ENCODE peak calls at places on chromosomes 3 and 15, in six cellular contexts. One of them, this sample, is unnamed.

GRCh38 chr3:126485956-126486884 is 10.5 kb upstream of the ZXDC start:
- DNase-seq in Peyer's patch: no peak
- DNase-seq in astrocyte of the spinal cord: no peak
- DNase-seq in GM20000: no peak
- DNase-seq in neural crest cell: no peak
- DNase-seq in naive thymus-derived CD8-positive, alpha-beta T cell: no peak
- DNase-seq in this sample: no peak

GRCh38 chr15:52011711-52012144 is 7.3 kb upstream of the MAPK6 start:
- DNase-seq in Peyer's patch: no peak
- DNase-seq in astrocyte of the spinal cord: no peak
- DNase-seq in GM20000: no peak
- DNase-seq in neural crest cell: no peak
- DNase-seq in naive thymus-derived CD8-positive, alpha-beta T cell: no peak
- DNase-seq in this sample: no peak

GRCh38 chr3:141632779-141633374 is 105.2 kb upstream of the RNF7 start:
- DNase-seq in Peyer's patch: no peak
- DNase-seq in astrocyte of the spinal cord: no peak
- DNase-seq in GM20000: no peak
- DNase-seq in neural crest cell: no peak
- DNase-seq in naive thymus-derived CD8-positive, alpha-beta T cell: no peak
- DNase-seq in this sample: no peak

GRCh38 chr15:63166219-63166618 is 8.9 kb upstream of the RPS27L start:
- DNase-seq in Peyer's patch: no peak
- DNase-seq in astrocyte of the spinal cord: no peak
- DNase-seq in GM20000: no peak
- DNase-seq in neural crest cell: no peak
- DNase-seq in naive thymus-derived CD8-positive, alpha-beta T cell: no peak
- DNase-seq in this sample: no peak

GRCh38 chr3:134611516-134611915 is 39.3 kb downstream of the KY start:
- DNase-seq in Peyer's patch: no peak
- DNase-seq in astrocyte of the spinal cord: no peak
- DNase-seq in GM20000: no peak
- DNase-seq in neural crest cell: no peak
- DNase-seq in naive thymus-derived CD8-positive, alpha-beta T cell: no peak
- DNase-seq in this sample: no peak

GRCh38 chr3:8972614-8973013 is 9.3 kb upstream of the RAD18 start:
- DNase-seq in Peyer's patch: no peak
- DNase-seq in astrocyte of the spinal cord: peak; percentile 44
- DNase-seq in GM20000: no peak
- DNase-seq in neural crest cell: no peak
- DNase-seq in naive thymus-derived CD8-positive, alpha-beta T cell: no peak
- DNase-seq in this sample: no peak

GRCh38 chr3:69451594-69451993 is 65.7 kb upstream of the FRMD4B start:
- DNase-seq in Peyer's patch: no peak
- DNase-seq in astrocyte of the spinal cord: no peak
- DNase-seq in GM20000: no peak
- DNase-seq in neural crest cell: no peak
- DNase-seq in naive thymus-derived CD8-positive, alpha-beta T cell: no peak
- DNase-seq in this sample: no peak

GRCh38 chr3:46076606-46077005 is 49.3 kb upstream of the XCR1 start:
- DNase-seq in Peyer's patch: no peak
- DNase-seq in astrocyte of the spinal cord: peak; percentile 14
- DNase-seq in GM20000: no peak
- DNase-seq in neural crest cell: no peak
- DNase-seq in naive thymus-derived CD8-positive, alpha-beta T cell: no peak
- DNase-seq in this sample: no peak

GRCh38 chr3:123620338-123620737 is 35.5 kb upstream of the HACD2 start:
- DNase-seq in Peyer's patch: no peak
- DNase-seq in astrocyte of the spinal cord: no peak
- DNase-seq in GM20000: no peak
- DNase-seq in neural crest cell: no peak
- DNase-seq in naive thymus-derived CD8-positive, alpha-beta T cell: no peak
- DNase-seq in this sample: no peak

GRCh38 chr3:157159037-157159761 is 748 bp downstream of the CCNL1 start:
- DNase-seq in Peyer's patch: peak; percentile 84
- DNase-seq in astrocyte of the spinal cord: peak; percentile 59
- DNase-seq in GM20000: peak; percentile 69
- DNase-seq in neural crest cell: peak; percentile 54
- DNase-seq in naive thymus-derived CD8-positive, alpha-beta T cell: peak; percentile 76
- DNase-seq in this sample: no peak

GRCh38 chr3:59422312-59422711 is 372.5 kb upstream of the CFAP20DC start:
- DNase-seq in Peyer's patch: no peak
- DNase-seq in astrocyte of the spinal cord: peak; percentile 73
- DNase-seq in GM20000: no peak
- DNase-seq in neural crest cell: no peak
- DNase-seq in naive thymus-derived CD8-positive, alpha-beta T cell: no peak
- DNase-seq in this sample: no peak

GRCh38 chr3:111695584-111696213 is 100.6 kb upstream of the ZBED2 start:
- DNase-seq in Peyer's patch: no peak
- DNase-seq in astrocyte of the spinal cord: peak; percentile 75
- DNase-seq in GM20000: no peak
- DNase-seq in neural crest cell: no peak
- DNase-seq in naive thymus-derived CD8-positive, alpha-beta T cell: no peak
- DNase-seq in this sample: no peak

GRCh38 chr3:185936814-185937688 is 763 bp downstream of the TRA2B start:
- DNase-seq in Peyer's patch: peak; percentile 90
- DNase-seq in astrocyte of the spinal cord: peak; percentile 90
- DNase-seq in GM20000: peak; percentile 80
- DNase-seq in neural crest cell: peak; percentile 84
- DNase-seq in naive thymus-derived CD8-positive, alpha-beta T cell: peak; percentile 85
- DNase-seq in this sample: peak; percentile 62

GRCh38 chr3:70811880-70812279 is 499.4 kb upstream of the MDFIC2 start:
- DNase-seq in Peyer's patch: no peak
- DNase-seq in astrocyte of the spinal cord: peak; percentile 81
- DNase-seq in GM20000: no peak
- DNase-seq in neural crest cell: no peak
- DNase-seq in naive thymus-derived CD8-positive, alpha-beta T cell: no peak
- DNase-seq in this sample: no peak